ENCODE peak calls at places on chromosomes 1 and 21, in eight cellular contexts. B is right lobe of liver, K is transverse colon, G is upper lobe of left lung, I is mesenchymal stem cell, L is PC-3, W is A549, S is esophagus squamous epithelium. Q is an unnamed sample.

GRCh38 chr21:36560933-36561575 is 81.1 kb upstream of the CLDN14 start:
- DNase-seq in G (no peak), S (no peak), I (no peak), W (no peak), B (no peak), K (no peak), L (no peak), Q (no peak)

GRCh38 chr1:81582467-81582986 is 218.2 kb upstream of the ADGRL2 start:
- DNase-seq in S (no peak), L (no peak), I (peak; percentile 17), K (no peak), B (no peak), G (no peak), W (peak; percentile 0), Q (no peak)

GRCh38 chr21:46207006-46207919 is 21.3 kb downstream of the LSS start:
- DNase-seq in I (no peak), L (no peak), K (no peak), S (no peak), B (no peak), W (no peak), G (peak; percentile 57), Q (no peak)

GRCh38 chr1:230501845-230502244 is 75.7 kb upstream of the PGBD5 start:
- DNase-seq in S (no peak), L (no peak), K (peak; percentile 20), B (no peak), G (no peak), I (no peak), W (no peak), Q (no peak)

GRCh38 chr1:37071829-37072228 is 37.5 kb upstream of the GRIK3 start:
- DNase-seq in I (no peak), B (no peak), W (no peak), L (no peak), G (no peak), K (no peak), S (no peak), Q (no peak)

GRCh38 chr1:183873642-183874041 is 68.7 kb downstream of the RGL1 start:
- DNase-seq in I (no peak), K (no peak), B (no peak), S (no peak), G (no peak), L (no peak), W (no peak), Q (no peak)

GRCh38 chr21:32186843-32187242 is 92.0 kb downstream of the MIS18A start:
- DNase-seq in I (no peak), L (no peak), G (no peak), K (no peak), S (no peak), B (no peak), W (no peak), Q (no peak)

GRCh38 chr21:26801524-26801923 is 43.7 kb downstream of the ADAMTS1 start:
- DNase-seq in I (peak; percentile 80), B (no peak), G (no peak), W (no peak), K (no peak), L (no peak), S (no peak), Q (no peak)

GRCh38 chr1:215405211-215405610 is 161.9 kb upstream of the KCTD3 start:
- DNase-seq in B (no peak), I (peak; percentile 39), G (no peak), L (peak; percentile 32), K (no peak), W (no peak), S (no peak), Q (no peak)

GRCh38 chr1:58084266-58084665 is 462.3 kb downstream of the OMA1 start:
- DNase-seq in I (no peak), S (no peak), W (no peak), B (no peak), G (no peak), K (no peak), L (no peak), Q (no peak)
- H3K9me3 ChIP-seq in I (no peaks in the 10 kb centered on the region), S (no peaks in the 10 kb centered on the region), W (no peaks in the 10 kb centered on the region), B (no peaks in the 10 kb centered on the region), G (no peaks in the 10 kb centered on the region), K (no peaks in the 10 kb centered on the region), L (no peaks in the 10 kb centered on the region), Q (no peaks in the 10 kb centered on the region)

GRCh38 chr1:42852608-42852980 is 6.2 kb downstream of the ZNF691 start:
- DNase-seq in K (no peak), W (no peak), S (no peak), G (no peak), I (peak; percentile 8), L (no peak), B (no peak), Q (no peak)
- H3K9me3 ChIP-seq in K (no peaks in the 10 kb centered on the region), W (peaks cover 5% of the 10 kb centered on the region), S (no peaks in the 10 kb centered on the region), G (no peaks in the 10 kb centered on the region), I (peaks cover 10% of the 10 kb centered on the region), L (no peaks in the 10 kb centered on the region), B (no peaks in the 10 kb centered on the region), Q (no peaks in the 10 kb centered on the region)

GRCh38 chr21:18991846-18992245 is 588.3 kb upstream of the TMPRSS15 start:
- DNase-seq in S (no peak), L (no peak), I (no peak), W (no peak), B (no peak), G (no peak), K (no peak), Q (no peak)
- H3K9me3 ChIP-seq in S (no peaks in the 10 kb centered on the region), L (no peaks in the 10 kb centered on the region), I (no peaks in the 10 kb centered on the region), W (no peaks in the 10 kb centered on the region), B (no peaks in the 10 kb centered on the region), G (no peaks in the 10 kb centered on the region), K (no peaks in the 10 kb centered on the region), Q (no peaks in the 10 kb centered on the region)

DNA sequence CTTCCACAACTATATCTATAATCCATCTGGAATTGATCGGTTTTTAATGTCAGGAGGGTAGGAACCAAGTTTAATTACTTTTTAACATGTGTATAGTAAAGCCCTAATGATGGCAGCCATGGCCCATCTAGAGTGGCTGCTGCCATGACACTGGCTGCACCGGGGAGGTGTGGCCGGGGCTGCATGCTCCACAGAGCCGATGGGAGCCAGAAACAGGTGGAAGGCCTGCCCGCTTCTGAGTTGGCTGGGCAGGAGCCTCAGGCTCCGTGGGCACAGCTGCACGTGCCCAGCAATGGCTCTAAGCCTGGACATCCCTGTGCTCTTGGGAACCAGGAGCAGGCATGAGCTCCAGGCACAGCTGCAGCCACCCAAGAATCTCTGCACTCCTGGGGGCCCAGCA is 73.0 kb downstream of the GBP6 start:
- DNase-seq in S (no peak), G (peak; percentile 43), K (no peak), I (no peak), L (no peak), B (no peak), W (no peak), Q (no peak)
- H3K9me3 ChIP-seq in S (peaks cover 13% of the 10 kb centered on the region), G (peaks cover 11% of the 10 kb centered on the region), K (peaks cover 9% of the 10 kb centered on the region), I (peaks cover 16% of the 10 kb centered on the region), L (no peaks in the 10 kb centered on the region), B (no peaks in the 10 kb centered on the region), W (no peaks in the 10 kb centered on the region), Q (no peaks in the 10 kb centered on the region)

DNA sequence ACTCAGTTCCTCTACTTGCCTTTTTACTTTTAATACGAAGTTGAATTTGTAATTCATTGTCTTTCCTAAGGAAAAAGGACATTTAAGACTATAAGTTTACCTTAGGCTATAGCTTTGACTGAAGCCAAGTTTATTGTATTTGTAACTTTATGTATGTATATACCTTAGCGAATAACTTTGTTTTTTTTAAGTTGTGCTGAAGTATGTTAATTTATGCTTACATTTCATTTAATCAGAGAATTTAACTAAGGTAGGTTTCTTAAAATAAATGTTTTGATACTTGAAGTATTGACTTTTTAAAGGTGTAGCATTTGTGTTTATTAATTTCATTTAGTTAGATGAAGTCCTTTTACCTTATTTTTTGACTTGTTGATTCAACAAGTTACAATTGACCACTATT is 55.2 kb upstream of the TPTE start:
- DNase-seq in L (no peak), B (no peak), W (no peak), S (no peak), G (no peak), I (no peak), K (no peak), Q (no peak)
- H3K9me3 ChIP-seq in L (peaks cover 22% of the 10 kb centered on the region), B (no peaks in the 10 kb centered on the region), W (peaks cover 2% of the 10 kb centered on the region), S (peaks cover 9% of the 10 kb centered on the region), G (no peaks in the 10 kb centered on the region), I (peaks cover 42% of the 10 kb centered on the region), K (peaks cover 19% of the 10 kb centered on the region), Q (no peaks in the 10 kb centered on the region)